ENCODE peak calls at places on chromosome 22, in four cellular contexts. Q, E, X and W are unnamed samples.
A peak's percentile ranks its signal among the peaks of the same experiment; 100 is the strongest.

GRCh38 chr22:25626146-25626992 is 61.9 kb downstream of the GRK3 start:
- DNase-seq in E (no peak), X (no peak), Q (no peak), W (no peak)

GRCh38 chr22:50710886-50711285 is 27.1 kb upstream of the ACR start:
- DNase-seq in X (no peak), E (no peak), Q (no peak), W (no peak)

GRCh38 chr22:28911777-28912669 is 28.7 kb downstream of the ZNRF3 start:
- DNase-seq in X (no peak), E (no peak), Q (no peak), W (no peak)

GRCh38 chr22:19615001-19615461 is 90.8 kb upstream of the CLDN5 start:
- DNase-seq in Q (no peak), E (no peak), X (no peak), W (no peak)

GRCh38 chr22:30564766-30565118 is 9.7 kb downstream of the GAL3ST1 start:
- DNase-seq in X (no peak), Q (no peak), E (no peak), W (no peak)

GRCh38 chr22:45621836-45622600 is 49.6 kb upstream of the ATXN10 start:
- DNase-seq in X (no peak), E (no peak), Q (no peak), W (no peak)

GRCh38 chr22:36144886-36145541 is 15.5 kb downstream of the APOL3 start:
- DNase-seq in X (peak; percentile 61), Q (peak; percentile 73), E (peak; percentile 77), W (peak; percentile 32)

GRCh38 chr22:25057013-25057881 is 104.7 kb downstream of the KIAA1671 start:
- DNase-seq in X (peak; percentile 43), E (peak; percentile 72), Q (peak; percentile 31), W (no peak)

GRCh38 chr22:23163665-23164064 is 16.6 kb upstream of the BCR start:
- DNase-seq in Q (no peak), E (no peak), X (no peak), W (no peak)

GRCh38 chr22:35037089-35037488 is 28.9 kb upstream of the ISX start:
- DNase-seq in Q (no peak), X (no peak), E (no peak), W (no peak)

GRCh38 chr22:30016596-30016995 is 63.7 kb upstream of the HORMAD2 start:
- DNase-seq in Q (no peak), E (no peak), X (no peak), W (no peak)

GRCh38 chr22:35684270-35684700 is 33.4 kb upstream of the APOL5 start:
- DNase-seq in X (peak; percentile 60), E (no peak), Q (peak; percentile 42), W (peak; percentile 4)

GRCh38 chr22:22061085-22062077 is 78.8 kb upstream of the TOP3B start:
- DNase-seq in X (peak; percentile 17), E (no peak), Q (peak; percentile 12), W (peak; percentile 45)

GRCh38 chr22:35401863-35402262 is 1.9 kb downstream of the MCM5 start:
- DNase-seq in E (no peak), Q (no peak), X (no peak), W (no peak)

GRCh38 chr22:43116932-43117331 is 6.4 kb downstream of the BIK start:
- DNase-seq in X (no peak), Q (no peak), E (no peak), W (no peak)
- H3K4me3 ChIP-seq in X (no peak overlapping the region), Q (no peak overlapping the region), E (no peak overlapping the region), W (no peak overlapping the region)

GRCh38 chr22:38798496-38798895 is 4.6 kb upstream of the DNAL4 start:
- DNase-seq in E (no peak), Q (no peak), X (no peak), W (no peak)
- TF ChIP-seq CTCF in E (no peak), Q (no peak), X (no peak), W (no peak)

DNA sequence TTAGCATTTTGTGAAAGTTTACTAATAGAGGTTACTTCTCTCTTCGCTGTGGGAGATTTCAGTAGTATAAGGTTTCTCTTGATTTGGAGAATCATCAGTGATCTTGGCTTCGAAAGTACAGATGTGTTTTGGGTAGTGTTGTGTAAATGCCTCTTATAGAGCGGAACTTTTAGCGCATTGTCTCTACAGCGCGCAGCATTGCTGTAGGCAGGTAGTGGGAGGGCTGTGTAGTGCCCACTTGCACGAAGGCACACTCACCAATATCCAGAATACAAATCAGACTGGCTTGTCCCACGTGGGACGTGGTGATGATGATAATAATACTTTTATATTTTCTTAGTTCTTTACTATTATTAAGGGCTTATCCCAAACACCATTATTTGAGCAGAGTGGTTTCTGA is 51.4 kb downstream of the FAM83F start:
- DNase-seq in E (no peak), X (no peak), Q (no peak), W (no peak)
- H3K4me3 ChIP-seq in E (no peak overlapping the region), X (no peak overlapping the region), Q (no peak overlapping the region), W (no peak overlapping the region)

GRCh38 chr22:37194750-37195149 is 6.7 kb upstream of the C1QTNF6 start:
- DNase-seq in X (no peak), E (no peak), Q (no peak), W (no peak)

GRCh38 chr22:37198290-37199102 is 10.4 kb upstream of the C1QTNF6 start:
- DNase-seq in Q (peak; percentile 72), E (peak; percentile 87), X (peak; percentile 70), W (no peak)

GRCh38 chr22:37195921-37196320 is 7.9 kb upstream of the C1QTNF6 start:
- DNase-seq in E (no peak), X (no peak), Q (no peak), W (no peak)

GRCh38 chr22:37197451-37198289 is 9.6 kb upstream of the C1QTNF6 start:
- DNase-seq in Q (peak; percentile 52), E (peak; percentile 88), X (no peak), W (no peak)

GRCh38 chr22:37196539-37197450 is 8.7 kb upstream of the C1QTNF6 start:
- DNase-seq in Q (peak; percentile 77), E (peak; percentile 87), X (no peak), W (peak; percentile 46)
- TF ChIP-seq CTCF in Q (no peak), E (peak; percentile 35), X (peak; percentile 5), W (no peak)

DNA sequence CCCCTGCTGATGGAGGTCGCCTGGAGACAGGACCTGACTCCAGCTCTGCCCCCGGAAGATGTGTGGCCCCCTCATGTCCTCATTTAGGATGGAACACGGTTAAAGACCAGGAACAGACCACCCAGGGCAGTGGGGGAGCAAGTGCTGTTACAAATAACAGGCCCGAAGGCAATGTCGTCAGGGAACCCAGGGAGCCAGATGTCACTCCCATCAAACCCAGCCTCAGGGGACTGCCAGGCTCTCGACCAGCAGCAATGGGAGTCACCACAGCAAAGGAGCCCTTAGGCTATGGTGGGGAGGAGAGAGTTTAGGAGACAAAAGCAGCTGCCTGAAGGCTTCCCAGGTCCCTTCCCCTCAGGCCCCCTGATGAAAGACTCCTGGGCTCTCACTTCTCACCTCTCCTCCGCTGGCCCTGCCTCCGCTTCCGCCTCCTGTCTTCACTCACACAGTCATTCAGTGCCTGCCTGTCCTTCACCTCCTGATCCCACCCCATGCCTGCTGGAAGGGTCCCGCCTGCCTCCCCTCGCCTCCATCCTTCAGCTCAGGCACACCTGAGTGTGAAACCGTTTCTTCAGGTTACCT is 4.4 kb downstream of the RPS19BP1 start:
- DNase-seq in Q (no peak), E (no peak), X (no peak), W (no peak)
- H3K4me3 ChIP-seq in Q (no peak overlapping the region), E (no peak overlapping the region), X (no peak overlapping the region), W (no peak overlapping the region)

GRCh38 chr22:32413715-32414114 is 1.7 kb upstream of the RTCB start:
- DNase-seq in Q (peak; percentile 33), X (peak; percentile 12), E (no peak), W (no peak)
- TF ChIP-seq CTCF in Q (peak; percentile 60), X (peak; percentile 56), E (no peak), W (peak; percentile 51)

GRCh38 chr22:17773606-17774205 is 563 bp downstream of the BID start:
- DNase-seq in X (no peak), Q (peak; percentile 30), E (no peak), W (no peak)

GRCh38 chr22:17774206-17774927 is at the start of gene BID:
- DNase-seq in Q (no peak), E (no peak), X (no peak), W (no peak)

GRCh38 chr22:17775781-17776470 is 1.7 kb upstream of the BID start:
- DNase-seq in E (no peak), X (no peak), Q (no peak), W (no peak)

GRCh38 chr22:17772963-17773605 is 1.2 kb downstream of the BID start:
- DNase-seq in X (no peak), Q (peak; percentile 25), E (no peak), W (peak; percentile 8)

DNA sequence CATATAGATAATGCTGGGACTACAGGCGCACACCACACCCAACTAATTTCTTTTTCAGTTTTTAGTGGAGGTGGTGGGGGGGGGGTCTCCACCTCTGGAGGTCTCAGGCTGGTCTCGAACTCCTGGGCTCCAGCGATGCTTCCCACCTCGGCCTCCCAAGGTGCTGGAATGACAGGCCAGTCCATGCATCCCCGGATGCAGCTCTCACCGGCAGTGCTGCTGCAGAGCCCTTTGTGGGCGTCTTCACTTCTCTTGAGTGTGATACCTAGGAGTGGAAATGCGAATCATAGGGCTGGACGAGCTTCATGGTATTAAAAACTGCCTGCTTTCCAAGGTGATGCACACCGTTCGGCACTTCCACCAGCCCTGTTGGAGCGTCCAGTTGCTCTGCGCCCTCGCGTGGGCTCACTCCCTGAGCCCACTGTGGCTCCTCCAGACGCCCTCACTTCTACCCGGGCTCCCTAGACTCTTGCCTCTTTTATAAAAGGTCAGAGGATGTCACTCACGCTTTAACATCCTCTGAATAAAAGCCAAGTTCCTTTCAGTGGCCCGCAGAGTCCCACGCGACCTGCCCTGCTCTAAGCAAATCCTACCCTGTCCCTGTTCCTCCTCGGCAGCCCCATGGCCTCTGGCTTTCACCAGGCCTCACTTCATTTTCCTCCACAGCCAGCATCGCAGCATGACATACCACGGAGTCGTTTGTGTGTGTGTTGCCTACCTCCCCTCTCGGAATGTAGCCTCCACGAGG is 833 bp upstream of the BID start:
- DNase-seq in E (no peak), Q (no peak), X (no peak), W (no peak)
- H3K4me3 ChIP-seq in E (no peak overlapping the region), Q (no peak overlapping the region), X (no peak overlapping the region), W (peak overlapping the region; percentile 78)

DNA sequence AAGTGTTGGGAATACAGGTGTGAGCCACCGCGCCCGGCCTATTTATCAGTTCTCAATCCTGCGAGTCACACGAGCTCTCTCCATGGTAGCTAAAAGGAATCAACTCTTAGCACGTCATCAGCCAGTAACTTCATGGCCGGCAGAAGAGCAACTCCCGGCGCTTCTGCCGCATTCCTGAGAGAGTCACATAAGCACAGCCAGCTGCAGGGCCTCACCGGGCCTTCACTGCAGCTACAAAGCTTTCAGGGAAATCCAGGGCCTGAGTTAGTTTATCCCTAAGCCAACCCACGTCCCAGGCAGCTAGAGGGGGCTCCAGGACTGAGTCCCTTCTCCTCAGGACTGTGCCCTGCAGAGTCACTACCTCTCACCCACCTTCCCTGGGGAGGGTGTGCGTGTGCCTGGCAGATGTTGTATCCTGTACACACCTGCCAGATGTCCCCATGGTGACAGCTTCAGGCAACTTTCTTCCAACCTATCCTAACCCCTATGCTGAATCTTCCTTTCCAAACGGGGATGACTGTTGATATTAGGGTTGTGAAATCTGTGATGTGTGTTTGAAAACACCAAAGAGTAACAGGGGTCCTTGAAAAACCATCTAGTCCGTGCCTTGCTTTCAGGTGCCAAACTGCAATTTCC is 45.9 kb upstream of the ARFGAP3 start:
- DNase-seq in X (no peak), E (no peak), Q (peak; percentile 58), W (no peak)
- TF ChIP-seq CTCF in X (peak; percentile 13), E (peak; percentile 43), Q (peak; percentile 17), W (no peak)